ENCODE peak calls at places on chromosomes 11 and 22, in nine cellular contexts. S, C, M, Y, D, Q, K, P and V are unnamed samples.

GRCh38 chr11:63608353-63609345 is 5.6 kb downstream of the PLAAT3 start:
- DNase-seq in S (peak), C (peak), M (no peak), Y (no peak), D (no peak), Q (peak), K (no peak), P (peak), V (no peak)

GRCh38 chr11:134801526-134801925 is 389.5 kb upstream of the B3GAT1 start:
- DNase-seq in S (no peak), C (no peak), M (no peak), Y (no peak), D (no peak), Q (no peak), K (peak), P (no peak), V (no peak)

GRCh38 chr11:17861036-17861755 is 126.6 kb downstream of the KCNC1 start:
- DNase-seq in S (no peak), C (no peak), M (no peak), Y (no peak), D (no peak), Q (peak), K (no peak), P (no peak), V (peak)

GRCh38 chr11:44397586-44398178 is 87.7 kb upstream of the ALX4 start:
- DNase-seq in S (no peak), C (no peak), M (no peak), Y (no peak), D (no peak), Q (no peak), K (no peak), P (no peak), V (no peak)

GRCh38 chr11:76798202-76798581 is 15.0 kb downstream of the TSKU start:
- DNase-seq in S (no peak), C (no peak), M (no peak), Y (no peak), D (peak), Q (no peak), K (no peak), P (no peak), V (no peak)

GRCh38 chr11:105130189-105130813 is 9.3 kb downstream of the CARD18 start:
- DNase-seq in S (no peak), C (no peak), M (no peak), Y (no peak), D (no peak), Q (no peak), K (no peak), P (no peak), V (no peak)

GRCh38 chr11:65695459-65696241 is 16.4 kb upstream of the KAT5 start:
- DNase-seq in S (no peak), C (no peak), M (no peak), Y (no peak), D (peak), Q (no peak), K (no peak), P (peak), V (no peak)

GRCh38 chr11:131561486-131561885 is 191.1 kb downstream of the NTM start:
- DNase-seq in S (no peak), C (no peak), M (no peak), Y (no peak), D (no peak), Q (no peak), K (peak), P (no peak), V (no peak)

GRCh38 chr11:134761361-134761760 is 349.3 kb upstream of the B3GAT1 start:
- DNase-seq in S (no peak), C (no peak), M (no peak), Y (no peak), D (peak), Q (no peak), K (no peak), P (no peak), V (no peak)

GRCh38 chr11:27619039-27619438 is 81.2 kb downstream of the BDNF start:
- DNase-seq in S (no peak), C (no peak), M (no peak), Y (no peak), D (no peak), Q (peak), K (no peak), P (no peak), V (peak)

GRCh38 chr11:104926771-104927470 is 28.7 kb upstream of the CASP12 start:
- DNase-seq in S (peak), C (no peak), M (no peak), Y (no peak), D (no peak), Q (no peak), K (peak), P (no peak), V (no peak)

GRCh38 chr11:72240461-72241289 is 3.3 kb downstream of the PHOX2A start:
- DNase-seq in S (peak), C (no peak), M (no peak), Y (no peak), D (no peak), Q (no peak), K (peak), P (no peak), V (no peak)

GRCh38 chr22:42792909-42793847 is 63.9 kb downstream of the ARFGAP3 start:
- DNase-seq in S (no peak), C (no peak), M (no peak), Y (peak), D (no peak), Q (no peak), K (no peak), P (no peak), V (no peak)

GRCh38 chr11:65554057-65554818 is 3.9 kb downstream of the LTBP3 start:
- DNase-seq in S (no peak), C (no peak), M (no peak), Y (no peak), D (no peak), Q (no peak), K (no peak), P (no peak), V (no peak)

GRCh38 chr11:32267679-32268187 is 167.6 kb downstream of the WT1 start:
- DNase-seq in S (no peak), C (no peak), M (no peak), Y (no peak), D (no peak), Q (no peak), K (no peak), P (no peak), V (no peak)

GRCh38 chr22:45852826-45853225 is 124.1 kb downstream of the WNT7B start:
- DNase-seq in S (no peak), C (no peak), M (no peak), Y (no peak), D (no peak), Q (no peak), K (no peak), P (no peak), V (peak)

GRCh38 chr22:33274214-33274828 is 216.1 kb upstream of the SYN3 start:
- DNase-seq in S (peak), C (peak), M (no peak), Y (no peak), D (peak), Q (no peak), K (peak), P (peak), V (no peak)

GRCh38 chr11:58654079-58654907 is 31.8 kb downstream of the CNTF start:
- DNase-seq in S (peak), C (peak), M (peak), Y (peak), D (peak), Q (peak), K (peak), P (peak), V (peak)

GRCh38 chr11:64052938-64053622 is 17.3 kb downstream of the FLRT1 start:
- DNase-seq in S (no peak), C (no peak), M (no peak), Y (no peak), D (no peak), Q (no peak), K (no peak), P (no peak), V (no peak)

GRCh38 chr22:26711205-26711958 is 54.0 kb downstream of the MIAT start:
- DNase-seq in S (peak), C (peak), M (no peak), Y (no peak), D (no peak), Q (peak), K (no peak), P (peak), V (peak)

GRCh38 chr11:44005956-44006355 is 41.8 kb upstream of the ACCSL start:
- DNase-seq in S (no peak), C (no peak), M (no peak), Y (no peak), D (peak), Q (no peak), K (no peak), P (no peak), V (no peak)

GRCh38 chr11:130164221-130164570 is 4.6 kb downstream of the ST14 start:
- DNase-seq in S (no peak), C (no peak), M (no peak), Y (no peak), D (no peak), Q (no peak), K (no peak), P (no peak), V (no peak)

GRCh38 chr11:72015511-72016061 is 16.9 kb downstream of the IL18BP start:
- DNase-seq in S (peak), C (no peak), M (no peak), Y (no peak), D (no peak), Q (peak), K (peak), P (peak), V (no peak)

GRCh38 chr22:19105867-19106802 is 16.1 kb downstream of the DGCR2 start:
- DNase-seq in S (no peak), C (peak), M (peak), Y (no peak), D (no peak), Q (no peak), K (peak), P (no peak), V (no peak)
- TF ChIP-seq CTCF in S (peak), C (peak), M (no peak), Y (peak), D (no peak), Q (no peak), K (peak), P (peak), V (no peak)

DNA sequence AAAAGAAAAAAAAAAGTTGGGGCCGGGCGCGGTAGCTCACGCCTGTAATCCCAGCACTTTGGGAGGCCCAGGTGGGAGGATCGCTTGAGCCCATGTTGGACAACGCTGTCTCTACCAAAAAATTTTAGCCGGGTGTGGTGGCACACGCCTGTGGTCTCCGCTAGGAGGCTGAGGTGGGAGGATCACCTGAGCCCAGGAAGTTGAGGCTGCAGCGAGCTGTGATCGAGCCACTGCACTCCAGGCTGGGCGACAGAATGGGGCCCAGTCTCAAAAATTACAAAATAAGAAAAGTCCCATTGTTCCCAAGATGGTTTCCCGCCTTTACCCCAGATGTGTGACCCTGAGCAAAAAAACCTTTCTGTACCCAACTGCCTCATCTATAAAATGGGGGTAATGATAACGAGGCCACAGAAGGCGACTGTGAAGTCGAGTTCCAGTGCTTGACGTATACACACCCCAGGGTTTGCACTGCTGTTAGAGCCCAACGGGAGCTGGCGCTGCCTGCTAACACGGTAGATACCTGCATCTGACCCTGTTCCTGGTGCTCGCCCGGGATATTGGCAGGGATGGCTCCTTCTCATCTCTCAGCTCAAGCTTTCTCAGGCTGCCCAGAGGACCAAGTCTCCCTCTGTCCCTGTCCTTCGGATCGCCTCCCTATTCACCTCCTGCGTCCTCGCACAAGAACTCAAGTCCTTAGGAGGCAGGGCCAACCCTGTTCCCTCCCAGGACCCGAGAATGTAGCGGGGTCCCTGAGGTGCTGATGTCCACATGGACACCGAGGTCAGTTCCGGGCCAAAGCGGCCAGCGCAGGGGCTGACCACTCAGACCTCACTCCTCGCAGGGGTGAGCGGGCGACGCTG is 1.1 kb upstream of the RPLP2 start:
- DNase-seq in S (no peak), C (peak), M (peak), Y (no peak), D (no peak), Q (no peak), K (no peak), P (no peak), V (no peak)
- TF ChIP-seq CTCF in S (no peak), C (peak), M (no peak), Y (no peak), D (no peak), Q (no peak), K (no peak), P (no peak), V (no peak)

GRCh38 chr11:127003260-127003981 is 2.9 kb upstream of the KIRREL3 start:
- DNase-seq in S (no peak), C (peak), M (peak), Y (no peak), D (peak), Q (peak), K (peak), P (peak), V (peak)
- TF ChIP-seq CTCF in S (no peak), C (peak), M (peak), Y (peak), D (peak), Q (peak), K (peak), P (no peak), V (peak)

DNA sequence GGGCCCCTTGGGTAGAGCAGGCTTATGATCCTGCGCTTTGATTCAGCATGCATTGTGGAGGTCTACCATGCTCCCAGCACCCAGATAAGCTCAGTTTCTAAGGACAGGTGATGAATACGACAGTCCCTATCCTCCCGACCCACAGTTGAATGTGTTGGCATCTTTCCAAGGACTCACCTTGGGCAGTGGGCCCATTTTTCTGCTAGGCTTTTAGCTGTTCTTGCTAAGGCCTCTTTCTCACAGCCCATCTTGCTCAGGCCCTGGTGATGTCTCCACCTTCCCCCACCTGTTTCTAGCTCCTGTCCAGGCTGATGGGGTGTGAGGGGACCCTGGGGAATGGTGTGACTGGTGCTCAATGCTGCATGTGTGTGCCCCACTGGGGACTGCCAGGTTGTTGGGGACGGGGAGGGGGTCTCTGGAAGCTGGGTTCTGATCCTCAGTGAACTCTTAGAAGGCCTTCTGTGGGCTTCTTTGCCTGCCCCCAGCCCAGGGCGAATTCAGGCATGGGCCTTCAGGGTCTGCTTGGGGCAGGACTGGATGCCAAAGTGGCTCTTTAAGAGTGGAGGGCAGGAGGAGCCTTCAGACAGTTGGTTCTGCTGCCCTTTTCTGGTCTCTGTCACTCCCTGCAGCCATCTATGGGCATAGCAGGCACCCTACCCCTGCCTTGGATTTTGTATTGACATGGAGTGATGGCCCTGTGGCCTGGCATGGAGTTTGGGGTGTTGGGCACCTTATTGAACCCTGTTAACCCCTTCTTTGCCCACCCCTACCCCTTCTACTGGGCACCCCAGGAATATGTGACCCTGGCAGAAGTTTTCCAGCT is 33.1 kb downstream of the PHLDB1 start:
- DNase-seq in S (no peak), C (no peak), M (no peak), Y (no peak), D (no peak), Q (no peak), K (peak), P (no peak), V (no peak)
- TF ChIP-seq CTCF in S (no peak), C (no peak), M (no peak), Y (no peak), D (no peak), Q (no peak), K (no peak), P (peak), V (no peak)